ENCODE peak calls at places on chromosomes 12 and 14, in ten cellular contexts. K, S, G, Q, N, C, T, O, Y and V are unnamed samples.

GRCh38 chr12:95118138-95118787 is 44.8 kb upstream of the NR2C1 start:
- DNase-seq in K (no peak), S (peak; percentile 87), G (no peak), Q (no peak), N (no peak), C (no peak), T (peak; percentile 89), O (peak; percentile 93), Y (peak; percentile 81), V (no peak)

GRCh38 chr12:53219116-53219955 is 12.3 kb upstream of the ITGB7 start:
- DNase-seq in K (no peak), S (peak; percentile 54), G (no peak), Q (no peak), N (no peak), C (peak; percentile 61), T (peak; percentile 66), O (peak; percentile 63), Y (no peak), V (no peak)

GRCh38 chr12:95877622-95878021 is 18.9 kb downstream of the SNRPF start:
- DNase-seq in K (no peak), S (no peak), G (no peak), Q (no peak), N (no peak), C (no peak), T (no peak), O (no peak), Y (no peak), V (no peak)

GRCh38 chr14:74593241-74593985 is 18.6 kb downstream of the LTBP2 start:
- DNase-seq in K (no peak), S (peak; percentile 59), G (no peak), Q (no peak), N (no peak), C (no peak), T (no peak), O (no peak), Y (no peak), V (no peak)

GRCh38 chr12:86838709-86839108 is 582.5 kb upstream of the MGAT4C start:
- DNase-seq in K (peak; percentile 15), S (peak; percentile 45), G (no peak), Q (no peak), N (no peak), C (no peak), T (no peak), O (peak; percentile 38), Y (no peak), V (no peak)

GRCh38 chr14:45135181-45135580 is 549 bp upstream of the FANCM start:
- DNase-seq in K (no peak), S (peak; percentile 55), G (no peak), Q (no peak), N (no peak), C (no peak), T (peak; percentile 43), O (peak; percentile 61), Y (no peak), V (no peak)

GRCh38 chr14:100692859-100693558 is 33.7 kb upstream of the DLK1 start:
- DNase-seq in K (no peak), S (peak; percentile 69), G (no peak), Q (no peak), N (no peak), C (no peak), T (peak; percentile 94), O (peak; percentile 50), Y (no peak), V (no peak)

GRCh38 chr12:3882896-3883564 is 9.8 kb upstream of the PARP11 start:
- DNase-seq in K (no peak), S (peak; percentile 31), G (no peak), Q (no peak), N (no peak), C (no peak), T (peak; percentile 19), O (peak; percentile 22), Y (no peak), V (no peak)

GRCh38 chr12:98238513-98238912 is 276.9 kb upstream of the TMPO start:
- DNase-seq in K (no peak), S (peak; percentile 62), G (no peak), Q (no peak), N (no peak), C (no peak), T (peak; percentile 29), O (peak; percentile 62), Y (peak; percentile 14), V (no peak)

GRCh38 chr14:50003213-50004021 is 110.5 kb downstream of the ARF6 start:
- DNase-seq in K (peak; percentile 41), S (peak; percentile 67), G (peak; percentile 86), Q (peak; percentile 95), N (peak; percentile 57), C (peak; percentile 85), T (peak; percentile 35), O (peak; percentile 51), Y (no peak), V (peak; percentile 63)

GRCh38 chr12:41795910-41796309 is 348.8 kb downstream of the GXYLT1 start:
- DNase-seq in K (peak; percentile 51), S (no peak), G (no peak), Q (no peak), N (no peak), C (no peak), T (no peak), O (no peak), Y (no peak), V (no peak)
- TF ChIP-seq CTCF in K (no peak), S (no peak), G (no peak), Q (no peak), N (no peak), C (no peak), T (no peak), O (no peak), Y (no peak), V (no peak)

GRCh38 chr12:25590021-25590721 is 37.1 kb upstream of the LMNTD1 start:
- DNase-seq in K (no peak), S (no peak), G (no peak), Q (no peak), N (no peak), C (no peak), T (no peak), O (no peak), Y (no peak), V (no peak)

GRCh38 chr12:25592725-25593495 is 39.8 kb upstream of the LMNTD1 start:
- DNase-seq in K (no peak), S (no peak), G (no peak), Q (no peak), N (no peak), C (no peak), T (no peak), O (no peak), Y (no peak), V (no peak)

GRCh38 chr12:25594376-25594775 is 41.3 kb upstream of the LMNTD1 start:
- DNase-seq in K (no peak), S (no peak), G (no peak), Q (no peak), N (no peak), C (no peak), T (no peak), O (peak; percentile 27), Y (peak; percentile 49), V (no peak)

GRCh38 chr12:25587346-25587745 is 34.3 kb upstream of the LMNTD1 start:
- DNase-seq in K (no peak), S (no peak), G (no peak), Q (no peak), N (no peak), C (no peak), T (no peak), O (no peak), Y (no peak), V (no peak)

GRCh38 chr12:25591132-25591531 is 38.0 kb upstream of the LMNTD1 start:
- DNase-seq in K (no peak), S (peak; percentile 16), G (no peak), Q (no peak), N (no peak), C (no peak), T (no peak), O (peak; percentile 18), Y (no peak), V (no peak)
- TF ChIP-seq CTCF in K (no peak), S (no peak), G (no peak), Q (no peak), N (no peak), C (no peak), T (no peak), O (peak; percentile 35), Y (peak; percentile 13), V (no peak)

GRCh38 chr12:109810954-109811623 is 22.1 kb downstream of the TRPV4 start:
- DNase-seq in K (no peak), S (no peak), G (no peak), Q (no peak), N (no peak), C (no peak), T (no peak), O (no peak), Y (no peak), V (no peak)

GRCh38 chr12:109808876-109809646 is 24.1 kb downstream of the TRPV4 start:
- DNase-seq in K (no peak), S (no peak), G (no peak), Q (no peak), N (no peak), C (no peak), T (no peak), O (no peak), Y (no peak), V (no peak)

GRCh38 chr12:109813810-109814416 is 19.3 kb downstream of the TRPV4 start:
- DNase-seq in K (no peak), S (no peak), G (no peak), Q (no peak), N (no peak), C (no peak), T (no peak), O (no peak), Y (no peak), V (no peak)

GRCh38 chr12:109814600-109814999 is 18.6 kb downstream of the TRPV4 start:
- DNase-seq in K (no peak), S (no peak), G (no peak), Q (no peak), N (no peak), C (no peak), T (no peak), O (no peak), Y (no peak), V (no peak)

GRCh38 chr12:109811624-109811995 is 21.6 kb downstream of the TRPV4 start:
- DNase-seq in K (no peak), S (no peak), G (no peak), Q (no peak), N (no peak), C (no peak), T (no peak), O (no peak), Y (no peak), V (no peak)
- TF ChIP-seq CTCF in K (peak; percentile 35), S (peak; percentile 12), G (no peak), Q (no peak), N (no peak), C (no peak), T (peak; percentile 8), O (no peak), Y (peak; percentile 13), V (no peak)

DNA sequence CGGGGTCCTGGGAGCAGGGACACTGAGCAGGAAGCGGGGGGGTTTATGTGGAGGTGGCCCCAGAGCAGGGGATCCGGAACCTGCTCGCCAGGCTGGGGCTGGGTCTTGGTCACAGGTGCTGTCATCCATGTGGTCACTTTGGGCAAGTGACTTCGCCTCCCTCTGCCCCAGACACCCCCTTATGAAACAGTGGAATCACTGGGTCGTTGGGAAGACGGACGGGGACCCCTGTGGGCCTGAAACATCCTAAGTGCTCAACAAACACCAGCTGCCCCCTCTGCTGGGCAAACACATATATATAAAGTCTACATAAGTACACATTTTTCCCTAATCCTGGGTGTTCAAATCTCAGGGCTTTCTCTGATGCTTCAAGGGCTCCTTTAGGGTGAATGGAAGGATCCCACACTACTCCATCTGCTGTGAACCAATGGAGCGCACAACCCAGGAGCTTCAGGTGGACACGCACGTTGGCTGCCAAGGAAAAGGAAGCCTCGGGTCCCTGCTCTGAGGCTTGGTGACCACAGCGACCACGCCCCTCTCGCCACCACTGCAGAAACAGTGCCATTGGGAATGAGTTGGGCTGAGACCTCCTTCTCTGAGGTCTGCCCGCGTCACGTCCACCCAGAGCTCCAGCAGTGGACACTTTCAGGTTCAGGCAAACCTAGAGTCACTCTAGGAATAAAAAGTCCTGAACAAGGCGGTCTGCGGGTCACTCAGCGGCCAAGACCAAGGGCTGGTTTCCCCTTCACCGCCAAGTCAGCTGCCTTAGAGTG is 54.6 kb downstream of the CDC42BPB start:
- DNase-seq in K (no peak), S (no peak), G (no peak), Q (no peak), N (no peak), C (no peak), T (no peak), O (no peak), Y (no peak), V (no peak)
- TF ChIP-seq CTCF in K (no peak), S (no peak), G (no peak), Q (no peak), N (no peak), C (no peak), T (peak; percentile 6), O (no peak), Y (peak; percentile 1), V (no peak)